ENCODE peak calls at places on chromosomes 11 and 22, in eight cellular contexts. One of them, this sample, is unnamed.

GRCh38 chr22:45007946-45008852 is 1.6 kb downstream of the PHF21B start:
- DNase-seq in adrenal gland: peak; percentile 33
- DNase-seq in lower lobe of right lung: no peak
- DNase-seq in ovary: peak; percentile 75
- DNase-seq in spleen: no peak
- DNase-seq in kidney: peak; percentile 77
- DNase-seq in body of pancreas: no peak
- DNase-seq in CD4-positive, CD25-positive, alpha-beta regulatory T cell: no peak
- DNase-seq in this sample: no peak

GRCh38 chr11:35139883-35140282 is 912 bp downstream of the CD44 start:
- DNase-seq in adrenal gland: peak; percentile 12
- DNase-seq in lower lobe of right lung: no peak
- DNase-seq in ovary: no peak
- DNase-seq in spleen: no peak
- DNase-seq in kidney: no peak
- DNase-seq in body of pancreas: peak; percentile 55
- DNase-seq in CD4-positive, CD25-positive, alpha-beta regulatory T cell: no peak
- DNase-seq in this sample: no peak

GRCh38 chr11:83625336-83625735 is 339.2 kb upstream of the CCDC90B start:
- DNase-seq in adrenal gland: no peak
- DNase-seq in lower lobe of right lung: no peak
- DNase-seq in ovary: no peak
- DNase-seq in spleen: no peak
- DNase-seq in kidney: no peak
- DNase-seq in body of pancreas: no peak
- DNase-seq in CD4-positive, CD25-positive, alpha-beta regulatory T cell: no peak
- DNase-seq in this sample: no peak

GRCh38 chr11:131800452-131800851 is 430.0 kb downstream of the NTM start:
- DNase-seq in adrenal gland: no peak
- DNase-seq in lower lobe of right lung: no peak
- DNase-seq in ovary: no peak
- DNase-seq in spleen: no peak
- DNase-seq in kidney: no peak
- DNase-seq in body of pancreas: no peak
- DNase-seq in CD4-positive, CD25-positive, alpha-beta regulatory T cell: no peak
- DNase-seq in this sample: no peak

GRCh38 chr11:37557990-37558389 is 960.0 kb upstream of the RAG2 start:
- DNase-seq in adrenal gland: peak; percentile 25
- DNase-seq in lower lobe of right lung: no peak
- DNase-seq in ovary: no peak
- DNase-seq in spleen: no peak
- DNase-seq in kidney: no peak
- DNase-seq in body of pancreas: no peak
- DNase-seq in CD4-positive, CD25-positive, alpha-beta regulatory T cell: no peak
- DNase-seq in this sample: no peak

GRCh38 chr22:40758390-40758789 is 60.8 kb downstream of the SLC25A17 start:
- DNase-seq in adrenal gland: no peak
- DNase-seq in lower lobe of right lung: no peak
- DNase-seq in ovary: no peak
- DNase-seq in spleen: no peak
- DNase-seq in kidney: no peak
- DNase-seq in body of pancreas: no peak
- DNase-seq in CD4-positive, CD25-positive, alpha-beta regulatory T cell: no peak
- DNase-seq in this sample: no peak

GRCh38 chr22:23500508-23501208 is 79.4 kb downstream of the IGLL1 start:
- DNase-seq in adrenal gland: no peak
- DNase-seq in lower lobe of right lung: peak; percentile 24
- DNase-seq in ovary: peak; percentile 26
- DNase-seq in spleen: no peak
- DNase-seq in kidney: peak; percentile 20
- DNase-seq in body of pancreas: no peak
- DNase-seq in CD4-positive, CD25-positive, alpha-beta regulatory T cell: no peak
- DNase-seq in this sample: no peak

GRCh38 chr11:1078191-1078601 is 3.5 kb downstream of the MUC2 start:
- DNase-seq in adrenal gland: no peak
- DNase-seq in lower lobe of right lung: peak; percentile 39
- DNase-seq in ovary: no peak
- DNase-seq in spleen: peak; percentile 66
- DNase-seq in kidney: peak; percentile 74
- DNase-seq in body of pancreas: peak; percentile 4
- DNase-seq in CD4-positive, CD25-positive, alpha-beta regulatory T cell: no peak
- DNase-seq in this sample: no peak

GRCh38 chr11:57772562-57772961 is 11.0 kb downstream of the CTNND1 start:
- DNase-seq in adrenal gland: no peak
- DNase-seq in lower lobe of right lung: no peak
- DNase-seq in ovary: no peak
- DNase-seq in spleen: no peak
- DNase-seq in kidney: no peak
- DNase-seq in body of pancreas: no peak
- DNase-seq in CD4-positive, CD25-positive, alpha-beta regulatory T cell: no peak
- DNase-seq in this sample: no peak

GRCh38 chr11:67629386-67630229 is at the start of gene NUDT8:
- DNase-seq in adrenal gland: peak; percentile 90
- DNase-seq in lower lobe of right lung: peak; percentile 91
- DNase-seq in ovary: peak; percentile 85
- DNase-seq in spleen: peak; percentile 98
- DNase-seq in kidney: peak; percentile 95
- DNase-seq in body of pancreas: peak; percentile 86
- DNase-seq in CD4-positive, CD25-positive, alpha-beta regulatory T cell: peak; percentile 92
- DNase-seq in this sample: peak; percentile 87

GRCh38 chr11:124586247-124586860 is 16.6 kb downstream of the OR8A1 start:
- DNase-seq in adrenal gland: peak; percentile 61
- DNase-seq in lower lobe of right lung: peak; percentile 59
- DNase-seq in ovary: peak; percentile 20
- DNase-seq in spleen: no peak
- DNase-seq in kidney: no peak
- DNase-seq in body of pancreas: peak; percentile 66
- DNase-seq in CD4-positive, CD25-positive, alpha-beta regulatory T cell: peak; percentile 51
- DNase-seq in this sample: peak; percentile 69

GRCh38 chr11:78197816-78198215 is 9.1 kb downstream of the USP35 start:
- DNase-seq in adrenal gland: peak; percentile 20
- DNase-seq in lower lobe of right lung: peak; percentile 30
- DNase-seq in ovary: no peak
- DNase-seq in spleen: peak; percentile 63
- DNase-seq in kidney: no peak
- DNase-seq in body of pancreas: no peak
- DNase-seq in CD4-positive, CD25-positive, alpha-beta regulatory T cell: no peak
- DNase-seq in this sample: no peak

GRCh38 chr11:108933630-108934029 is 268.8 kb downstream of the DDX10 start:
- DNase-seq in adrenal gland: no peak
- DNase-seq in lower lobe of right lung: no peak
- DNase-seq in ovary: no peak
- DNase-seq in spleen: no peak
- DNase-seq in kidney: no peak
- DNase-seq in body of pancreas: no peak
- DNase-seq in CD4-positive, CD25-positive, alpha-beta regulatory T cell: no peak
- DNase-seq in this sample: no peak

GRCh38 chr22:26589367-26589844 is 526 bp downstream of the TPST2 start:
- DNase-seq in adrenal gland: peak; percentile 62
- DNase-seq in lower lobe of right lung: peak; percentile 66
- DNase-seq in ovary: no peak
- DNase-seq in spleen: peak; percentile 91
- DNase-seq in kidney: peak; percentile 81
- DNase-seq in body of pancreas: peak; percentile 54
- DNase-seq in CD4-positive, CD25-positive, alpha-beta regulatory T cell: peak; percentile 52
- DNase-seq in this sample: no peak

GRCh38 chr11:1695548-1696108 is 1.4 kb upstream of the KRTAP5-6 start:
- DNase-seq in adrenal gland: no peak
- DNase-seq in lower lobe of right lung: peak; percentile 6
- DNase-seq in ovary: no peak
- DNase-seq in spleen: peak; percentile 32
- DNase-seq in kidney: no peak
- DNase-seq in body of pancreas: no peak
- DNase-seq in CD4-positive, CD25-positive, alpha-beta regulatory T cell: no peak
- DNase-seq in this sample: no peak

GRCh38 chr11:12102588-12103410 is 7.6 kb upstream of the MICAL2 start:
- DNase-seq in adrenal gland: no peak
- DNase-seq in lower lobe of right lung: no peak
- DNase-seq in ovary: no peak
- DNase-seq in spleen: no peak
- DNase-seq in kidney: no peak
- DNase-seq in body of pancreas: no peak
- DNase-seq in CD4-positive, CD25-positive, alpha-beta regulatory T cell: no peak
- DNase-seq in this sample: no peak

GRCh38 chr11:74460065-74460464 is 7.3 kb downstream of the KCNE3 start:
- DNase-seq in adrenal gland: no peak
- DNase-seq in lower lobe of right lung: no peak
- DNase-seq in ovary: no peak
- DNase-seq in spleen: no peak
- DNase-seq in kidney: no peak
- DNase-seq in body of pancreas: no peak
- DNase-seq in CD4-positive, CD25-positive, alpha-beta regulatory T cell: no peak
- DNase-seq in this sample: peak; percentile 47

GRCh38 chr11:27358306-27358705 is 4.7 kb downstream of the CCDC34 start:
- DNase-seq in adrenal gland: no peak
- DNase-seq in lower lobe of right lung: no peak
- DNase-seq in ovary: no peak
- DNase-seq in spleen: no peak
- DNase-seq in kidney: no peak
- DNase-seq in body of pancreas: no peak
- DNase-seq in CD4-positive, CD25-positive, alpha-beta regulatory T cell: no peak
- DNase-seq in this sample: no peak

GRCh38 chr22:22834783-22835182 is 52.8 kb upstream of the IGLL5 start:
- DNase-seq in adrenal gland: no peak
- DNase-seq in lower lobe of right lung: no peak
- DNase-seq in ovary: no peak
- DNase-seq in spleen: no peak
- DNase-seq in kidney: no peak
- DNase-seq in body of pancreas: no peak
- DNase-seq in CD4-positive, CD25-positive, alpha-beta regulatory T cell: no peak
- DNase-seq in this sample: no peak

GRCh38 chr11:3136542-3137455 is 28.3 kb downstream of the OSBPL5 start:
- DNase-seq in adrenal gland: no peak
- DNase-seq in lower lobe of right lung: peak; percentile 36
- DNase-seq in ovary: no peak
- DNase-seq in spleen: peak; percentile 78
- DNase-seq in kidney: peak; percentile 52
- DNase-seq in body of pancreas: peak; percentile 2
- DNase-seq in CD4-positive, CD25-positive, alpha-beta regulatory T cell: no peak
- DNase-seq in this sample: no peak

GRCh38 chr11:91470656-91471055 is 754.0 kb upstream of the FAT3 start:
- DNase-seq in adrenal gland: no peak
- DNase-seq in lower lobe of right lung: no peak
- DNase-seq in ovary: no peak
- DNase-seq in spleen: no peak
- DNase-seq in kidney: no peak
- DNase-seq in body of pancreas: no peak
- DNase-seq in CD4-positive, CD25-positive, alpha-beta regulatory T cell: no peak
- DNase-seq in this sample: no peak

GRCh38 chr11:101442171-101442570 is 141.6 kb downstream of the TRPC6 start:
- DNase-seq in adrenal gland: peak; percentile 62
- DNase-seq in lower lobe of right lung: no peak
- DNase-seq in ovary: no peak
- DNase-seq in spleen: no peak
- DNase-seq in kidney: no peak
- DNase-seq in body of pancreas: peak; percentile 44
- DNase-seq in CD4-positive, CD25-positive, alpha-beta regulatory T cell: no peak
- DNase-seq in this sample: no peak

GRCh38 chr11:112270551-112271180 is 10.0 kb upstream of the PLET1 start:
- DNase-seq in adrenal gland: no peak
- DNase-seq in lower lobe of right lung: no peak
- DNase-seq in ovary: no peak
- DNase-seq in spleen: no peak
- DNase-seq in kidney: no peak
- DNase-seq in body of pancreas: peak; percentile 44
- DNase-seq in CD4-positive, CD25-positive, alpha-beta regulatory T cell: no peak
- DNase-seq in this sample: no peak

DNA sequence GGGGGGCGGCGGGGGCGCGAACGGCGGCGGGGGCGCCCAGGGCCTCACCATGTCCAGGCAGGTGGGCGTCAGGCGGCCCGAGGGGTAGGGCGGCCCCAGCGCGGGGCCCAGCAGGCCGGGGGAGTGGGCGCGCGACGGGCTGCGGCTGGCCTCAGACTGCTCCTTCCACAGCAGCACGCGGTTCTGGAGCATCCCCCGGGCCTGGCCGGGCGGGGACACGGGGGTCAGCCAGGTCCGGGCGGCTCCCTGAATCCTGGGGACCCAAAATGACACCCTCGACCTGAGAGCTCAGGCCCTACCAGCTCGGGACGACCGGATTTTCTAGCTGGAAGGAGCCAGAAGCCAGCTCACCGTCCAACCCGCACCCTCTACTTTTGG is 5.5 kb upstream of the SLC16A8 start:
- DNase-seq in adrenal gland: no peak
- DNase-seq in lower lobe of right lung: no peak
- DNase-seq in ovary: no peak
- DNase-seq in spleen: no peak
- DNase-seq in kidney: peak; percentile 68
- DNase-seq in body of pancreas: no peak
- DNase-seq in CD4-positive, CD25-positive, alpha-beta regulatory T cell: no peak
- DNase-seq in this sample: no peak
- H3K27ac ChIP-seq in adrenal gland: no peak overlapping the region
- H3K27ac ChIP-seq in lower lobe of right lung: no peak overlapping the region
- H3K27ac ChIP-seq in ovary: no peak overlapping the region
- H3K27ac ChIP-seq in spleen: no peak overlapping the region
- H3K27ac ChIP-seq in kidney: no peak overlapping the region
- H3K27ac ChIP-seq in body of pancreas: no peak overlapping the region
- H3K27ac ChIP-seq in CD4-positive, CD25-positive, alpha-beta regulatory T cell: no peak overlapping the region
- H3K27ac ChIP-seq in this sample: no peak overlapping the region

GRCh38 chr22:19565921-19566598 is 41.9 kb upstream of the CLDN5 start:
- DNase-seq in adrenal gland: no peak
- DNase-seq in lower lobe of right lung: no peak
- DNase-seq in ovary: no peak
- DNase-seq in spleen: no peak
- DNase-seq in kidney: no peak
- DNase-seq in body of pancreas: no peak
- DNase-seq in CD4-positive, CD25-positive, alpha-beta regulatory T cell: no peak
- DNase-seq in this sample: no peak
- H3K27ac ChIP-seq in adrenal gland: no peak overlapping the region
- H3K27ac ChIP-seq in lower lobe of right lung: peak overlapping the region; percentile 48
- H3K27ac ChIP-seq in ovary: no peak overlapping the region
- H3K27ac ChIP-seq in spleen: no peak overlapping the region
- H3K27ac ChIP-seq in kidney: no peak overlapping the region
- H3K27ac ChIP-seq in body of pancreas: no peak overlapping the region
- H3K27ac ChIP-seq in CD4-positive, CD25-positive, alpha-beta regulatory T cell: no peak overlapping the region
- H3K27ac ChIP-seq in this sample: no peak overlapping the region

DNA sequence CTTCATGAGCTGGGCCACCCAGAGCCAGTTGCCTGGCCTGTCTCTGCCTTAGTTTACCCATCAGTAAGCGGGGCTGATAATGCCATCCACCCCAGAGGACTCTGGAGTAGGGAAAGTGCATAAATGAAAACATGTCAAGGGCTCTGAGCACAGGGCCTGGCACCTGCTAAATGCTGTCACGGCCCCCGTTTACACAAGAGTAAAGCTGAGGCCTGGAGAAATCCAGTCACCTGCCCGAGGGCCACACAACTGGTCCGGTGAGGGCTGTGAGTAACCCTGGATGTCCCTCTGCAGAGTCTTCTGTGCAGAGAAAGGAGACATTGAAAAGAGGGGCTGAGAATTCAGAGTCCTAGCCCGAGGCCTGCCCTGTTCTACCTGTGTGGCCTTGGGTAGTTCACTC is 110.6 kb upstream of the ANO1 start:
- DNase-seq in adrenal gland: no peak
- DNase-seq in lower lobe of right lung: no peak
- DNase-seq in ovary: no peak
- DNase-seq in spleen: no peak
- DNase-seq in kidney: no peak
- DNase-seq in body of pancreas: no peak
- DNase-seq in CD4-positive, CD25-positive, alpha-beta regulatory T cell: no peak
- DNase-seq in this sample: no peak
- H3K27ac ChIP-seq in adrenal gland: no peak overlapping the region
- H3K27ac ChIP-seq in lower lobe of right lung: peak overlapping the region; percentile 65
- H3K27ac ChIP-seq in ovary: no peak overlapping the region
- H3K27ac ChIP-seq in spleen: no peak overlapping the region
- H3K27ac ChIP-seq in kidney: no peak overlapping the region
- H3K27ac ChIP-seq in body of pancreas: no peak overlapping the region
- H3K27ac ChIP-seq in CD4-positive, CD25-positive, alpha-beta regulatory T cell: no peak overlapping the region
- H3K27ac ChIP-seq in this sample: peak overlapping the region; percentile 35

GRCh38 chr22:49958961-49959781 is 1.4 kb upstream of the PIM3 start:
- DNase-seq in adrenal gland: peak; percentile 30
- DNase-seq in lower lobe of right lung: peak; percentile 50
- DNase-seq in ovary: no peak
- DNase-seq in spleen: peak; percentile 82
- DNase-seq in kidney: peak; percentile 86
- DNase-seq in body of pancreas: peak; percentile 36
- DNase-seq in CD4-positive, CD25-positive, alpha-beta regulatory T cell: no peak
- DNase-seq in this sample: no peak
- H3K27ac ChIP-seq in adrenal gland: no peak overlapping the region
- H3K27ac ChIP-seq in lower lobe of right lung: peak overlapping the region; percentile 94
- H3K27ac ChIP-seq in ovary: no peak overlapping the region
- H3K27ac ChIP-seq in spleen: peak overlapping the region; percentile 95
- H3K27ac ChIP-seq in kidney: peak overlapping the region; percentile 97
- H3K27ac ChIP-seq in body of pancreas: peak overlapping the region; percentile 94
- H3K27ac ChIP-seq in CD4-positive, CD25-positive, alpha-beta regulatory T cell: peak overlapping the region; percentile 84
- H3K27ac ChIP-seq in this sample: peak overlapping the region; percentile 96

This sample was measured in right atrium auricular region.